ENCODE peak calls at places on chromosome 10, in five cellular contexts. O is sigmoid colon, T is Panc1, X is gastrocnemius medialis, N is A549. M is an unnamed sample.

GRCh38 chr10:4847580-4848020 is 21.6 kb downstream of the AKR1E2 start:
- DNase-seq in O (no peak), T (no peak), X (no peak), N (peak; percentile 96), M (no peak)

GRCh38 chr10:110802090-110802489 is 69.6 kb upstream of the PDCD4 start:
- DNase-seq in O (no peak), T (no peak), X (no peak), N (no peak), M (no peak)

GRCh38 chr10:78781991-78782390 is 286.8 kb upstream of the ZMIZ1 start:
- DNase-seq in O (no peak), T (no peak), X (no peak), N (no peak), M (no peak)

GRCh38 chr10:59508296-59508695 is 145.9 kb upstream of the FAM13C start:
- DNase-seq in O (no peak), T (no peak), X (no peak), N (no peak), M (no peak)

GRCh38 chr10:11757452-11757819 is 15.3 kb downstream of the ECHDC3 start:
- DNase-seq in O (peak; percentile 82), T (no peak), X (peak; percentile 74), N (no peak), M (peak; percentile 72)

GRCh38 chr10:86936661-86937501 is 20.5 kb downstream of the MMRN2 start:
- DNase-seq in O (no peak), T (no peak), X (no peak), N (no peak), M (no peak)

GRCh38 chr10:96360331-96360730 is 1.5 kb upstream of the OPALIN start:
- DNase-seq in O (no peak), T (no peak), X (no peak), N (no peak), M (no peak)

GRCh38 chr10:79073784-79074432 is 5.1 kb downstream of the ZMIZ1 start:
- DNase-seq in O (peak; percentile 84), T (no peak), X (no peak), N (no peak), M (no peak)

GRCh38 chr10:90064295-90064694 is 362.9 kb downstream of the KIF20B start:
- DNase-seq in O (no peak), T (no peak), X (no peak), N (no peak), M (no peak)

GRCh38 chr10:89250814-89251416 is 660 bp downstream of the LIPA start:
- DNase-seq in O (no peak), T (no peak), X (no peak), N (no peak), M (no peak)

DNA sequence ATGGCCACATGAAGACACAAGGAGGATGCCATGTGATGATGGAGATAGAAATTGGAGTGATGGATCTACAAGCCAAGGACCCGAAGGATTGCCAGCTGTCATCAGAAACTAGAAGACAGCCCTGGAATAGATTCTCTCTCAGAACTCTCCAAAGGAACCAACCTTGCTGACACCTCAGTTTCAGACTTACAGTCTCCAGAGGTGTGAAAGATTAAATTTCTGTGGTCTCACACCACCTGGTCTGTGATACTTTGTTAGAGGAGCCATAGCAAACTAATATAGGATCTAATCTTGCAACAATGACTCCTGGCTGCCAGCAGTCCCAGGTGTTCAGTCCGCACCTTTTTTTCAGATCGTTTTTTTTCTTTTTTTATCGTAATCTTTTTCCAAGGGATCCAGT is 647.3 kb upstream of the GHITM start:
- DNase-seq in O (no peak), T (no peak), X (no peak), N (no peak), M (no peak)
- H3K9me3 ChIP-seq in O (peaks cover 3% of the 10 kb centered on the region), T (no peaks in the 10 kb centered on the region), X (no peaks in the 10 kb centered on the region), N (no peaks in the 10 kb centered on the region), M (no peaks in the 10 kb centered on the region)

GRCh38 chr10:37010741-37011140 is 114.7 kb upstream of the ANKRD30A start:
- DNase-seq in O (no peak), T (no peak), X (no peak), N (peak; percentile 10), M (no peak)
- H3K9me3 ChIP-seq in O (peaks cover 2% of the 10 kb centered on the region), T (no peaks in the 10 kb centered on the region), X (no peaks in the 10 kb centered on the region), N (no peaks in the 10 kb centered on the region), M (no peaks in the 10 kb centered on the region)

DNA sequence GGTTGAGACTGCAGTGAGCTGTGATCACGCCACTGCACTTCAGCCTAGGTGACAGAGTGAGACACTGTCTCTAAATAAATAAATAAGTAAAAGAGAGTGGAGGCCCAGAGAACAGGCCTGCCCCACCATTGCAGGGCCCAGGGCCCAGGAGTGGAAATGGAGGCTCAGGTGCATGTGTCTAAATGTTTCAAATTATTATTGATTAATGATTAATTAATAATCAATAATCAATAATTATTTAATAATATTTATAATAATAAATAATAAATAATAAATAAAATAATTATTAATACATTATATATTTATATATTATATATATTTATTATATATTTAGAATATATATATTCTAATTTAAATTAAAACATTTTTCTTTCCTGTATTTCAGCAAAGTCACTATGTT is 53.7 kb upstream of the ZRANB1 start:
- DNase-seq in O (no peak), T (no peak), X (no peak), N (no peak), M (peak; percentile 10)
- H3K9me3 ChIP-seq in O (no peaks in the 10 kb centered on the region), T (no peaks in the 10 kb centered on the region), X (no peaks in the 10 kb centered on the region), N (no peaks in the 10 kb centered on the region), M (no peaks in the 10 kb centered on the region)

GRCh38 chr10:37268266-37268665 is 142.9 kb downstream of the ANKRD30A start:
- DNase-seq in O (no peak), T (no peak), X (no peak), N (no peak), M (no peak)
- H3K9me3 ChIP-seq in O (peaks cover 7% of the 10 kb centered on the region), T (no peaks in the 10 kb centered on the region), X (no peaks in the 10 kb centered on the region), N (no peaks in the 10 kb centered on the region), M (no peaks in the 10 kb centered on the region)

DNA sequence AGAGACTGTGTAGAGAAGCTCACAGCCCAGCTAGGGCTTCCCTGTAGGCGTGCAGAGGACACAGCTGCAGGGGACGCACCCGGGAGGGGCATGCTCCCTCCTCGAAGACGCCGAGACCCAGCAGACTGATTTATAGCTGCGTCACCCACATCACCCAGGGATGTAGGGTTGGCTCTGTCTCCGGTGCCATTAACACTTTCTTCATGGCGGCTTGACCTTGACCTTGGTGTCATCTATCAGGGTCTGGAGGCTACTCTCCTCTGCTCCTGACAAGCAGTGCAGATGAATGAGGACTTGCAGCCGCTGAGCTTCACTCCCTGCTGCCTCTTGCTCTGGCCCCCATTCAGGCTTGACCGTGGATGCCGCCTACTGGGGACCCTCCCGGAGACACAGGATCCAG is 549.6 kb downstream of the TCERG1L start:
- DNase-seq in O (peak; percentile 38), T (no peak), X (no peak), N (no peak), M (peak; percentile 40)
- H3K9me3 ChIP-seq in O (no peaks in the 10 kb centered on the region), T (no peaks in the 10 kb centered on the region), X (no peaks in the 10 kb centered on the region), N (no peaks in the 10 kb centered on the region), M (no peaks in the 10 kb centered on the region)

DNA sequence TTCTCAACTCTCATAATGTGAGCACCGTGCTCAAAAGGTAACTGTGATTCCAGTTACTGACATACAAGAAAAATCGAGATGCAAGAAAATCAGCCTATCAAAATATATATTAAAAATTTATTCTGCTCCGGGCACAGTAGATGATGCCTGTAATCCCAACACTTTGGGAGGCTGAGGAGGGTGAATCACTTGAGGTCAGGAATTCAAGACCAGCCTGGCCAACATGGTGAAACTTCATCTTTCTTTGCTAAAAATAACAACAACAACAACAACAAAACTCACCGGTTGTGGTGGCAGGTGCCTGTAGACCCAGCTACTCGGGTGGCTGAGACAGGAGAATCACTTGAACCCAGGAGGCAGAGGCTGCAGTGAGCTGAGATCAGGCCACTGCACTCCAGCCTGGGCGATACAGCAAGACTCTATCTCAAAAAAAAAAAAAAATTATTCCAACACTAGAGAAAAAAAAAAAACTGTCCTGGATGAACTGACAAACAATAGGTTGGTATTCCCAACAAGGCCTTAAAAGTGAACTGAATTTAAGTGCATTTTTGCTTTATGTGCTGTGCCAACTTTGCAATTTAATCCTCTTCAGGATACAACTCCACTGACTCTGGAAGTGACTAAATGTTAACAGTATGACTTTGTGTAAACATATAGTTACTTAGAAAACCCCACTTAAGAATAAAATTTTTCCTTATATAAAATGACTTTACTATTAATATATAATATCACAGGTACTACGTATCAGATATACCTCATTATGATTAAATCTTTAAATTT is 51.1 kb downstream of the JMJD1C start:
- DNase-seq in O (no peak), T (no peak), X (no peak), N (peak; percentile 43), M (no peak)
- H3K9me3 ChIP-seq in O (no peaks in the 10 kb centered on the region), T (no peaks in the 10 kb centered on the region), X (no peaks in the 10 kb centered on the region), N (no peaks in the 10 kb centered on the region), M (no peaks in the 10 kb centered on the region)

GRCh38 chr10:124212702-124213101 is 119.3 kb upstream of the CHST15 start:
- DNase-seq in O (no peak), T (no peak), X (no peak), N (no peak), M (no peak)
- H3K9me3 ChIP-seq in O (peaks cover 3% of the 10 kb centered on the region), T (no peaks in the 10 kb centered on the region), X (no peaks in the 10 kb centered on the region), N (peaks cover 3% of the 10 kb centered on the region), M (no peaks in the 10 kb centered on the region)

GRCh38 chr10:127992376-127992775 is 85.5 kb downstream of the PTPRE start:
- DNase-seq in O (peak; percentile 27), T (no peak), X (no peak), N (no peak), M (no peak)
- H3K9me3 ChIP-seq in O (no peaks in the 10 kb centered on the region), T (no peaks in the 10 kb centered on the region), X (no peaks in the 10 kb centered on the region), N (no peaks in the 10 kb centered on the region), M (no peaks in the 10 kb centered on the region)